ENCODE peak calls at places on chromosome 4, in four cellular contexts. One of them, this sample, is unnamed.

GRCh38 chr4:127623755-127624087 is 9.0 kb upstream of the INTU start:
- DNase-seq in astrocyte of the spinal cord: peak; percentile 70
- DNase-seq in CD8-positive, alpha-beta T cell: no peak
- DNase-seq in IMR-90: peak; percentile 41
- DNase-seq in this sample: peak; percentile 27

GRCh38 chr4:20084488-20084887 is 167.2 kb upstream of the SLIT2 start:
- DNase-seq in astrocyte of the spinal cord: no peak
- DNase-seq in CD8-positive, alpha-beta T cell: no peak
- DNase-seq in IMR-90: no peak
- DNase-seq in this sample: no peak

GRCh38 chr4:168557658-168558057 is 60.8 kb downstream of the PALLD start:
- DNase-seq in astrocyte of the spinal cord: no peak
- DNase-seq in CD8-positive, alpha-beta T cell: no peak
- DNase-seq in IMR-90: no peak
- DNase-seq in this sample: no peak

GRCh38 chr4:182286035-182286434 is 42.8 kb downstream of the TENM3 start:
- DNase-seq in astrocyte of the spinal cord: peak; percentile 25
- DNase-seq in CD8-positive, alpha-beta T cell: no peak
- DNase-seq in IMR-90: peak; percentile 54
- DNase-seq in this sample: peak; percentile 27

GRCh38 chr4:26074672-26075071 is 160.7 kb downstream of the SMIM20 start:
- DNase-seq in astrocyte of the spinal cord: no peak
- DNase-seq in CD8-positive, alpha-beta T cell: no peak
- DNase-seq in IMR-90: no peak
- DNase-seq in this sample: no peak

GRCh38 chr4:55609393-55609821 is 17.4 kb upstream of the PDCL2 start:
- DNase-seq in astrocyte of the spinal cord: no peak
- DNase-seq in CD8-positive, alpha-beta T cell: no peak
- DNase-seq in IMR-90: peak; percentile 2
- DNase-seq in this sample: peak; percentile 83

GRCh38 chr4:39319678-39320077 is 46.5 kb downstream of the RFC1 start:
- DNase-seq in astrocyte of the spinal cord: peak; percentile 89
- DNase-seq in CD8-positive, alpha-beta T cell: no peak
- DNase-seq in IMR-90: peak; percentile 90
- DNase-seq in this sample: peak; percentile 91

GRCh38 chr4:173192375-173193162 is 24.0 kb downstream of the GALNT7 start:
- DNase-seq in astrocyte of the spinal cord: no peak
- DNase-seq in CD8-positive, alpha-beta T cell: no peak
- DNase-seq in IMR-90: no peak
- DNase-seq in this sample: no peak

GRCh38 chr4:100986360-100986868 is 360.9 kb downstream of the PPP3CA start:
- DNase-seq in astrocyte of the spinal cord: peak; percentile 32
- DNase-seq in CD8-positive, alpha-beta T cell: no peak
- DNase-seq in IMR-90: no peak
- DNase-seq in this sample: no peak

GRCh38 chr4:122612540-122612939 is 8.3 kb downstream of the IL21 start:
- DNase-seq in astrocyte of the spinal cord: no peak
- DNase-seq in CD8-positive, alpha-beta T cell: no peak
- DNase-seq in IMR-90: peak; percentile 45
- DNase-seq in this sample: no peak

GRCh38 chr4:39255266-39255665 is 72.9 kb downstream of the WDR19 start:
- DNase-seq in astrocyte of the spinal cord: peak; percentile 49
- DNase-seq in CD8-positive, alpha-beta T cell: no peak
- DNase-seq in IMR-90: peak; percentile 65
- DNase-seq in this sample: peak; percentile 67

GRCh38 chr4:150010525-150011126 is 67.6 kb upstream of the DCLK2 start:
- DNase-seq in astrocyte of the spinal cord: peak; percentile 78
- DNase-seq in CD8-positive, alpha-beta T cell: no peak
- DNase-seq in IMR-90: peak; percentile 72
- DNase-seq in this sample: peak; percentile 86

GRCh38 chr4:147530723-147531122 is 49.8 kb downstream of the EDNRA start:
- DNase-seq in astrocyte of the spinal cord: peak; percentile 45
- DNase-seq in CD8-positive, alpha-beta T cell: no peak
- DNase-seq in IMR-90: peak; percentile 20
- DNase-seq in this sample: no peak

GRCh38 chr4:160947653-160948052 is 1216.1 kb downstream of the FSTL5 start:
- DNase-seq in astrocyte of the spinal cord: no peak
- DNase-seq in CD8-positive, alpha-beta T cell: no peak
- DNase-seq in IMR-90: no peak
- DNase-seq in this sample: no peak

GRCh38 chr4:149409186-149410056 is 406.2 kb downstream of the IQCM start:
- DNase-seq in astrocyte of the spinal cord: peak; percentile 86
- DNase-seq in CD8-positive, alpha-beta T cell: no peak
- DNase-seq in IMR-90: peak; percentile 38
- DNase-seq in this sample: peak; percentile 89

GRCh38 chr4:7557447-7557846 is 122.7 kb upstream of the PSAPL1 start:
- DNase-seq in astrocyte of the spinal cord: peak; percentile 61
- DNase-seq in CD8-positive, alpha-beta T cell: no peak
- DNase-seq in IMR-90: peak; percentile 82
- DNase-seq in this sample: peak; percentile 28

GRCh38 chr4:40811886-40812857 is 62.4 kb downstream of the NSUN7 start:
- DNase-seq in astrocyte of the spinal cord: peak; percentile 16
- DNase-seq in CD8-positive, alpha-beta T cell: no peak
- DNase-seq in IMR-90: peak; percentile 32
- DNase-seq in this sample: peak; percentile 4

GRCh38 chr4:138910914-138911336 is 104.7 kb upstream of the NOCT start:
- DNase-seq in astrocyte of the spinal cord: peak; percentile 88
- DNase-seq in CD8-positive, alpha-beta T cell: no peak
- DNase-seq in IMR-90: peak; percentile 86
- DNase-seq in this sample: peak; percentile 81

GRCh38 chr4:25861422-25861926 is 1.3 kb downstream of the SEL1L3 start:
- DNase-seq in astrocyte of the spinal cord: peak; percentile 48
- DNase-seq in CD8-positive, alpha-beta T cell: no peak
- DNase-seq in IMR-90: peak; percentile 47
- DNase-seq in this sample: peak; percentile 82

GRCh38 chr4:98670186-98670585 is 11.8 kb upstream of the TSPAN5 start:
- DNase-seq in astrocyte of the spinal cord: no peak
- DNase-seq in CD8-positive, alpha-beta T cell: no peak
- DNase-seq in IMR-90: no peak
- DNase-seq in this sample: no peak

GRCh38 chr4:27057662-27058061 is 197.0 kb downstream of the STIM2 start:
- DNase-seq in astrocyte of the spinal cord: no peak
- DNase-seq in CD8-positive, alpha-beta T cell: no peak
- DNase-seq in IMR-90: no peak
- DNase-seq in this sample: no peak

GRCh38 chr4:107009196-107009595 is 26.9 kb downstream of the DKK2 start:
- DNase-seq in astrocyte of the spinal cord: no peak
- DNase-seq in CD8-positive, alpha-beta T cell: no peak
- DNase-seq in IMR-90: no peak
- DNase-seq in this sample: no peak

GRCh38 chr4:153509724-153510123 is 43.6 kb downstream of the TMEM131L start:
- DNase-seq in astrocyte of the spinal cord: no peak
- DNase-seq in CD8-positive, alpha-beta T cell: no peak
- DNase-seq in IMR-90: no peak
- DNase-seq in this sample: no peak

GRCh38 chr4:158255727-158256324 is 45.5 kb downstream of the TMEM144 start:
- DNase-seq in astrocyte of the spinal cord: peak; percentile 68
- DNase-seq in CD8-positive, alpha-beta T cell: no peak
- DNase-seq in IMR-90: peak; percentile 70
- DNase-seq in this sample: peak; percentile 84

GRCh38 chr4:186167605-186168004 is 23.8 kb upstream of the CYP4V2 start:
- DNase-seq in astrocyte of the spinal cord: no peak
- DNase-seq in CD8-positive, alpha-beta T cell: no peak
- DNase-seq in IMR-90: no peak
- DNase-seq in this sample: no peak

GRCh38 chr4:64857815-64858214 is 448.6 kb upstream of the TECRL start:
- DNase-seq in astrocyte of the spinal cord: no peak
- DNase-seq in CD8-positive, alpha-beta T cell: no peak
- DNase-seq in IMR-90: no peak
- DNase-seq in this sample: no peak

GRCh38 chr4:31106419-31106818 is 386.2 kb downstream of the PCDH7 start:
- DNase-seq in astrocyte of the spinal cord: no peak
- DNase-seq in CD8-positive, alpha-beta T cell: no peak
- DNase-seq in IMR-90: no peak
- DNase-seq in this sample: no peak

GRCh38 chr4:108433832-108434231 is 186.5 kb upstream of the RPL34 start:
- DNase-seq in astrocyte of the spinal cord: peak; percentile 83
- DNase-seq in CD8-positive, alpha-beta T cell: peak; percentile 38
- DNase-seq in IMR-90: peak; percentile 93
- DNase-seq in this sample: peak; percentile 69

DNA sequence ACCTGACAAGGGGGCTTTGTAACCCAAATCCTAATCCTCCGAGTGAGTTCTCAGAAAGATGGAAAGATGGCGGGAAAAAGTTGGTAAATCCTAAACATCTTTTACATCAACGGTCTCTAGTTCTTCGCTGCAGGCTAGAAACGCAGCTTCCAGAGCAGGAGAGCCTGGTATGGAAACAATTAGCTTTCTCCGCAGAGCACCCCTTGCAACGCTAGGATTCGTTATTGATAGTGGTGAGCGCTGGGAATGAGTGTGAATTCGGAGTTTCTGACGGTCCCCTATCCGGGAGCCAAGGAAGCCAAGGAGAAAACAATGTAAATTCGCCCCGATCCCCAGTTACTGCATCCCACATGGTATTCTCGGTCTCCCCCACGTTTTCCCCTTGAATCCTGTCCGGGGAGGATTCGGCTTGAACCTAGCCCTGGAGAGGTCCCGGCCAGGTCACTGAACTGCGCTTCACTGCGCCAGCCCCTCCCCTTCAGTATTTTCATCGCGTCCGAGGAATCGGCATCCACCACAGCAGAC is 4.7 kb upstream of the NEUROG2 start:
- DNase-seq in astrocyte of the spinal cord: no peak
- DNase-seq in CD8-positive, alpha-beta T cell: no peak
- DNase-seq in IMR-90: no peak
- DNase-seq in this sample: no peak
- H3K4me3 ChIP-seq in astrocyte of the spinal cord: no peak overlapping the region
- H3K4me3 ChIP-seq in CD8-positive, alpha-beta T cell: no peak overlapping the region
- H3K4me3 ChIP-seq in IMR-90: no peak overlapping the region
- H3K4me3 ChIP-seq in this sample: no peak overlapping the region

GRCh38 chr4:76984788-76985211 is 35.2 kb downstream of the SEPTIN11 start:
- DNase-seq in astrocyte of the spinal cord: peak; percentile 100
- DNase-seq in CD8-positive, alpha-beta T cell: no peak
- DNase-seq in IMR-90: peak; percentile 100
- DNase-seq in this sample: peak; percentile 100

GRCh38 chr4:76984127-76984526 is 34.6 kb downstream of the SEPTIN11 start:
- DNase-seq in astrocyte of the spinal cord: peak; percentile 79
- DNase-seq in CD8-positive, alpha-beta T cell: no peak
- DNase-seq in IMR-90: peak; percentile 69
- DNase-seq in this sample: peak; percentile 73

GRCh38 chr4:76989391-76990061 is 40.0 kb downstream of the SEPTIN11 start:
- DNase-seq in astrocyte of the spinal cord: no peak
- DNase-seq in CD8-positive, alpha-beta T cell: peak; percentile 72
- DNase-seq in IMR-90: no peak
- DNase-seq in this sample: no peak

GRCh38 chr4:76987685-76988084 is 38.1 kb downstream of the SEPTIN11 start:
- DNase-seq in astrocyte of the spinal cord: no peak
- DNase-seq in CD8-positive, alpha-beta T cell: no peak
- DNase-seq in IMR-90: no peak
- DNase-seq in this sample: no peak

GRCh38 chr4:76987153-76987562 is 37.6 kb downstream of the SEPTIN11 start:
- DNase-seq in astrocyte of the spinal cord: peak; percentile 98
- DNase-seq in CD8-positive, alpha-beta T cell: no peak
- DNase-seq in IMR-90: peak; percentile 99
- DNase-seq in this sample: peak; percentile 99
- TF ChIP-seq CTCF in astrocyte of the spinal cord: peak; percentile 36
- TF ChIP-seq CTCF in CD8-positive, alpha-beta T cell: no peak
- TF ChIP-seq CTCF in IMR-90: peak; percentile 38
- TF ChIP-seq CTCF in this sample: peak; percentile 24

GRCh38 chr4:687975-688694 is 816 bp downstream of the SLC49A3 start:
- DNase-seq in astrocyte of the spinal cord: no peak
- DNase-seq in CD8-positive, alpha-beta T cell: no peak
- DNase-seq in IMR-90: no peak
- DNase-seq in this sample: no peak
- H3K4me3 ChIP-seq in astrocyte of the spinal cord: peak overlapping the region; percentile 29
- H3K4me3 ChIP-seq in CD8-positive, alpha-beta T cell: no peak overlapping the region
- H3K4me3 ChIP-seq in IMR-90: no peak overlapping the region
- H3K4me3 ChIP-seq in this sample: peak overlapping the region; percentile 39

GRCh38 chr4:54096563-54096962 is 3.4 kb upstream of the GSX2 start:
- DNase-seq in astrocyte of the spinal cord: no peak
- DNase-seq in CD8-positive, alpha-beta T cell: no peak
- DNase-seq in IMR-90: no peak
- DNase-seq in this sample: no peak

GRCh38 chr4:54097152-54097551 is 2.8 kb upstream of the GSX2 start:
- DNase-seq in astrocyte of the spinal cord: no peak
- DNase-seq in CD8-positive, alpha-beta T cell: no peak
- DNase-seq in IMR-90: no peak
- DNase-seq in this sample: no peak

GRCh38 chr4:54094449-54094848 is 5.5 kb upstream of the GSX2 start:
- DNase-seq in astrocyte of the spinal cord: no peak
- DNase-seq in CD8-positive, alpha-beta T cell: no peak
- DNase-seq in IMR-90: no peak
- DNase-seq in this sample: no peak

GRCh38 chr4:54093609-54094240 is 6.2 kb upstream of the GSX2 start:
- DNase-seq in astrocyte of the spinal cord: no peak
- DNase-seq in CD8-positive, alpha-beta T cell: no peak
- DNase-seq in IMR-90: no peak
- DNase-seq in this sample: no peak

DNA sequence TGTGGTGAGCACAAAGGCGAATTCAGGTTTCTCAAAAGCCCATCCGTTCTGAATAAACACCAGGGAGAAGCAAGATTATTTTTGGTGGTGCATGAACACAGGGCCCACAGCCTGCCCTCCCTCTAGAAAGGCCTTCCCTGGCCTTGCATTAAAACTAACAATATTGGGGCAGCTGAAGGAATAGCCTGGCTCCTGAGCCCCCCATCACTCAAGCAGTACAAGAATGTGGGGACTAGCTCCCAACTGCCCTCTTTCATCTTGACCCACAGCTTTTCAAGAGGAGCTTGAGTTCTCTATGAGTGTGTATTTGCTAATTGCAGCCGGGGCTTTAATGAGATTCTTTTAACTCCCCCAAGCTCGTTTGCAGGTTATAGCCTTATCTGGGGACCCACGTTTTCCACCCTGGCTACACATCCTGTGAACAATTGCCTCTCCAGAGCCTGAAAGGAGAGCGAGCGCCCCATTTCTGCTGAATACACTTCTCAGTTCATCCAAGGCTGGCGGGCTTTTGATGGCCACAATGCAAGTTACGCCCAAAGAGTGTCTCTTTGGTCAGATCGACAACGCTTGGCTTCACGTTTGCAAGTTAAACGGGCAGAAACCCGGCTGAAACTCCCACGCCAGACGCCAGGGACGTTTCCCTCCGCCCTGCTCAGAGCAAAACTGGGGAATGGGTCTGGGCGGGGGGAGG is 4.7 kb upstream of the GSX2 start:
- DNase-seq in astrocyte of the spinal cord: no peak
- DNase-seq in CD8-positive, alpha-beta T cell: no peak
- DNase-seq in IMR-90: no peak
- DNase-seq in this sample: no peak
- TF ChIP-seq CTCF in astrocyte of the spinal cord: no peak
- TF ChIP-seq CTCF in CD8-positive, alpha-beta T cell: no peak
- TF ChIP-seq CTCF in IMR-90: no peak
- TF ChIP-seq CTCF in this sample: no peak

This sample was measured in fibroblast of the aortic adventitia.